ENCODE peak calls at places on chromosomes 12 and 14, in four cellular contexts. S is gastrocnemius medialis, Q is epithelial cell of proximal tubule, W is HepG2. H is an unnamed sample.

GRCh38 chr12:6554990-6555691 is 701 bp downstream of the IFFO1 start:
- DNase-seq in S (no peak), Q (no peak), W (no peak), H (no peak)

GRCh38 chr14:76810953-76811400 is 1.7 kb downstream of the ANGEL1 start:
- DNase-seq in S (no peak), Q (no peak), W (peak; percentile 80), H (no peak)

GRCh38 chr12:113057565-113058485 is 1.3 kb downstream of the DTX1 start:
- DNase-seq in S (no peak), Q (no peak), W (no peak), H (no peak)

GRCh38 chr12:112190626-112191025 is 65.3 kb downstream of the TRAFD1 start:
- DNase-seq in S (no peak), Q (no peak), W (no peak), H (no peak)

GRCh38 chr12:65306603-65307501 is 28.4 kb downstream of the MSRB3 start:
- DNase-seq in S (no peak), Q (no peak), W (peak; percentile 37), H (no peak)

GRCh38 chr14:69715725-69716482 is 51.0 kb upstream of the SRSF5 start:
- DNase-seq in S (no peak), Q (peak; percentile 66), W (no peak), H (no peak)

GRCh38 chr14:55328317-55328716 is 57.1 kb downstream of the FBXO34 start:
- DNase-seq in S (no peak), Q (no peak), W (peak; percentile 12), H (no peak)

GRCh38 chr14:68084256-68084655 is 264.7 kb downstream of the RAD51B start:
- DNase-seq in S (no peak), Q (no peak), W (no peak), H (no peak)

GRCh38 chr12:54991161-54991991 is 6.8 kb upstream of the TESPA1 start:
- DNase-seq in S (no peak), Q (no peak), W (no peak), H (no peak)

GRCh38 chr14:79467837-79468236 is 743.5 kb downstream of the DIO2 start:
- DNase-seq in S (no peak), Q (no peak), W (no peak), H (no peak)

GRCh38 chr14:71620401-71620800 is 311.8 kb upstream of the RGS6 start:
- DNase-seq in S (no peak), Q (peak; percentile 1), W (no peak), H (no peak)

GRCh38 chr12:30847259-30847658 is 79.3 kb upstream of the TSPAN11 start:
- DNase-seq in S (no peak), Q (no peak), W (peak; percentile 66), H (no peak)

GRCh38 chr14:96148631-96149030 is 56.0 kb upstream of the BDKRB2 start:
- DNase-seq in S (no peak), Q (no peak), W (no peak), H (no peak)

GRCh38 chr12:2925322-2925995 is 33.7 kb upstream of the TEAD4 start:
- DNase-seq in S (no peak), Q (no peak), W (no peak), H (no peak)

GRCh38 chr12:78060186-78060585 is 229.5 kb downstream of the NAV3 start:
- DNase-seq in S (no peak), Q (no peak), W (no peak), H (no peak)

GRCh38 chr12:132582582-132583279 is 27.7 kb downstream of the LRCOL1 start:
- DNase-seq in S (no peak), Q (no peak), W (no peak), H (peak; percentile 70)

DNA sequence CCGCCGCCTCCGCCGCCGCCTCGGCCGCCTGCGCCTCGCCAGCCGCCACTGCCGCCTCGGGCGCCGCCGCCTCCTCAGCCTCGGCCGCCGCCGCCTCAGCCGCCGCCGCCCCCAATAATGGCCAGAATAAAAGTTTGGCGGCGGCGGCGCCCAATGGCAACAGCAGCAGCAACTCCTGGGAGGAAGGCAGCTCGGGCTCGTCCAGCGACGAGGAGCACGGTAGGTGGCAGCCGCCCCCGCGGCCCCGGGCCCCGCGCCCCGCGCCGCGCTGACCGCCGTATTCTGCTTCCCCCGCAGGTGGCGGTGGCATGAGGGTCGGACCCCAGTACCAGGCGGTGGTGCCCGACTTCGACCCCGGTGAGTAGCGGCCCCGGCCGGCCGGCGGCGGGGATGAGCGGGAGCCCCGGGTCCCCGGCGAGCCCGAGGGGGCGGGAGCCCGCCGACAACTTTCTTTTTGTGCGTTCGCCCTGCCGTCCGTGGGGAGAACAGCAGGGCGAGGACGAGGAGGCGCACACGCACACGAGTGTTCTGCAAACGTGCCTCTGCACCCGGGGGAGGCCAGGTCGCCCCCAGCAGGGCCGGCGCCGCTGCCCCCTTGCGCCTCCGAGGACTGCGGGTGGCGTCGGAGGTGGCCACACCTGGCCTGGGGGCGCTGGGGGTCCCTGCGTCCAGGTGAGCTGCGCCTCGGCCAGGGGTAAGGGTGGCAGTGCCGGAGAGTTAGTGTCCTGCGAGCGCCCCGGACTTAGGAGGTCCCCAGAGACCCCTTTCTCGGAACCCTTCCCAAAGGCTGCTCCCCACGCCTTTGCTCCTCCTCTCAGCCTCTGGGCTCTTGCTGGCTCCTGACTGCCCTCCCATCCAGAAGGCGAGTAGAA is 756 bp downstream of the RCOR1 start:
- DNase-seq in S (peak; percentile 41), Q (no peak), W (no peak), H (peak; percentile 54)
- TF ChIP-seq CTCF in S (peak; percentile 61), Q (peak; percentile 24), W (peak; percentile 32), H (peak; percentile 59)

GRCh38 chr14:21066882-21067502 is 3.1 kb upstream of the ARHGEF40 start:
- DNase-seq in S (no peak), Q (no peak), W (peak; percentile 48), H (no peak)
- TF ChIP-seq CTCF in S (no peak), Q (peak; percentile 51), W (peak; percentile 60), H (no peak)

DNA sequence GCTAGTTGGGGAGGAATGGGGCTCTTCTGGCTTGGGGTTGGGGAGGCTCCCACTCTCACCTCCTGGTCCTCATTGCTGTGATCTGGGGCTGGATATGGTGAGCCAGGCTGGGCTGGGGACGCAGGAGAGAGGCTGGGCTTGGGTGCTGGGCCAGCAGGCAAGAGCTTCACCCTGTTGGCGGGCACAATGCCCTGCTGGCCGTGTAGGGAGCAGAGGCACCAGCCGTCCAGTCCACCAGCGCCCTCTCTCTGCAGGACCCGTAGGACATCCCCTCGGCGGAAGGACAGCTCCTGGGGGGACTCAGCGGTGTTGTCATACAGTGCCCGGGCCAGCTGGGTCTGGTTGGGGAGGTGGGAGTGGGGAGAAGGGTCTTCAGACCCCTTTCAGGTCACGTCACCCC is 4.5 kb downstream of the EFS start:
- DNase-seq in S (no peak), Q (no peak), W (peak; percentile 54), H (no peak)
- TF ChIP-seq CTCF in S (no peak), Q (peak; percentile 26), W (peak; percentile 77), H (no peak)

GRCh38 chr12:1629338-1630080 is 478 bp downstream of the WNT5B start:
- DNase-seq in S (no peak), Q (no peak), W (peak; percentile 32), H (peak; percentile 62)
- TF ChIP-seq CTCF in S (no peak), Q (peak; percentile 32), W (peak; percentile 40), H (no peak)

DNA sequence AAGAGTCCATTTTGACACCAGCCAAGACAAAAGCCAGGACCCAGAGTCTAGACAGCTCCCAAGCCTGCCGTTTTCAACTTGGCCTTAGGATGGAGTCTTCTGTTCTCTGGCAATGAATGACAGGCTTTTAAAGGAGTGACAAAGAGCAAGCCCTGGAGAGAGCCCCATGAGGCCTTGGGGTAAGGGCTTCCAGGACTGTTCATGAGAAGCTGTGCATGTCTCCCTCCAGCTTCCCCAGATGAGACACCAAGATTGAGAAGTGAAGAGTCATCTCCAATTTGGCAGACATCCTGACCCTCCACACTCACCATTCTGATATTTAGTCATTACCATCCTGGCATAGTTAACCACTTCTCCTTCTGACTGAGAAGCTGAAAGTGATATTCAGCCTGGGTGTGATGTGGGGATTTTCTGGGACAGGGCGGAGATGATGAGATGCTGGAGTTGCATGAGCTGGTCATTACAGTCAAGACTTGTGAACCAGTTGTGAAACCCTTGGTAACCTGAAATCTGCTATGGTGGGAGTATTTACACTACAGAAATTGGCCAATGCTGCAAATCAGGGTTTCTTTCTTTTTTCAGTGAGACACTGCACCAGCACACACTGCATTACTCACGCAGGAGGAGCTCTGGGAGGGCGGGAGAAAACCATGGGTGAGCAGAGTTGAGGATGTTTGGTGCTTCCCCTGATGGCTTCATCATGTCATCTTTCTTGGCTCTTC is 77.8 kb downstream of the VCPKMT start:
- DNase-seq in S (peak; percentile 35), Q (peak; percentile 88), W (peak; percentile 20), H (no peak)
- TF ChIP-seq CTCF in S (no peak), Q (peak; percentile 54), W (no peak), H (no peak)

GRCh38 chr12:121087467-121088207 is 45.0 kb upstream of the P2RX7 start:
- DNase-seq in S (no peak), Q (no peak), W (no peak), H (no peak)

GRCh38 chr12:121088208-121088585 is 44.5 kb upstream of the P2RX7 start:
- DNase-seq in S (no peak), Q (no peak), W (no peak), H (no peak)

GRCh38 chr12:121090576-121091125 is 42.0 kb upstream of the P2RX7 start:
- DNase-seq in S (no peak), Q (no peak), W (no peak), H (no peak)

GRCh38 chr12:121089813-121090430 is 42.8 kb upstream of the P2RX7 start:
- DNase-seq in S (no peak), Q (no peak), W (no peak), H (no peak)

GRCh38 chr12:121089031-121089812 is 43.5 kb upstream of the P2RX7 start:
- DNase-seq in S (no peak), Q (no peak), W (peak; percentile 53), H (no peak)
- TF ChIP-seq CTCF in S (no peak), Q (peak; percentile 29), W (peak; percentile 82), H (no peak)

GRCh38 chr14:100903672-100904185 is at the start of gene RTL1:
- DNase-seq in S (no peak), Q (no peak), W (no peak), H (no peak)

GRCh38 chr14:100902792-100903191 is 730 bp downstream of the RTL1 start:
- DNase-seq in S (no peak), Q (no peak), W (peak; percentile 21), H (no peak)

GRCh38 chr14:100900837-100901390 is 2.6 kb downstream of the RTL1 start:
- DNase-seq in S (no peak), Q (no peak), W (peak; percentile 72), H (peak; percentile 80)

GRCh38 chr14:100901391-100902183 is 1.9 kb downstream of the RTL1 start:
- DNase-seq in S (no peak), Q (no peak), W (no peak), H (peak; percentile 47)

GRCh38 chr14:100902295-100902694 is 1.2 kb downstream of the RTL1 start:
- DNase-seq in S (no peak), Q (no peak), W (peak; percentile 52), H (no peak)
- TF ChIP-seq CTCF in S (no peak), Q (peak; percentile 41), W (peak; percentile 65), H (no peak)

H was measured in glutamatergic neuron.